ENCODE peak calls at places on chromosomes 1 and 21, in four cellular contexts. G, V, T and O are unnamed samples.

GRCh38 chr1:24725209-24725651 is 20.0 kb upstream of the CLIC4 start:
- DNase-seq in G (peak; percentile 64), V (no peak), T (no peak), O (no peak)

GRCh38 chr1:213982814-213983588 is 4.8 kb upstream of the PROX1 start:
- DNase-seq in G (no peak), V (no peak), T (no peak), O (no peak)

GRCh38 chr1:169892819-169893644 is 664 bp downstream of the SCYL3 start:
- DNase-seq in G (peak; percentile 39), V (no peak), T (peak; percentile 46), O (peak; percentile 31)

GRCh38 chr1:10790155-10790707 is 6.2 kb downstream of the CASZ1 start:
- DNase-seq in G (no peak), V (no peak), T (no peak), O (no peak)

GRCh38 chr1:114979278-114979891 is 50.2 kb upstream of the TSHB start:
- DNase-seq in G (peak; percentile 61), V (peak; percentile 23), T (peak; percentile 61), O (peak; percentile 7)

GRCh38 chr1:209506101-209506500 is 77.4 kb upstream of the CAMK1G start:
- DNase-seq in G (no peak), V (no peak), T (no peak), O (no peak)

GRCh38 chr1:38852780-38853179 is 6.8 kb downstream of the RRAGC start:
- DNase-seq in G (no peak), V (no peak), T (no peak), O (no peak)

GRCh38 chr1:216722841-216723240 is 388 bp downstream of the ESRRG start:
- DNase-seq in G (no peak), V (no peak), T (no peak), O (no peak)

GRCh38 chr1:100782473-100783010 is 63.0 kb downstream of the VCAM1 start:
- DNase-seq in G (no peak), V (no peak), T (no peak), O (no peak)

GRCh38 chr1:153404768-153405167 is 11.6 kb upstream of the S100A7A start:
- DNase-seq in G (no peak), V (peak; percentile 48), T (peak; percentile 44), O (peak; percentile 68)

GRCh38 chr1:20411196-20411980 is 74.6 kb downstream of the CAMK2N1 start:
- DNase-seq in G (peak; percentile 94), V (no peak), T (peak; percentile 77), O (peak; percentile 49)

GRCh38 chr1:23216771-23217420 is 406 bp downstream of the HTR1D start:
- DNase-seq in G (no peak), V (no peak), T (no peak), O (no peak)

GRCh38 chr1:85330711-85331290 is 54.4 kb upstream of the BCL10 start:
- DNase-seq in G (peak; percentile 94), V (no peak), T (no peak), O (no peak)

GRCh38 chr1:79655876-79656275 is 649.3 kb upstream of the ADGRL4 start:
- DNase-seq in G (no peak), V (no peak), T (no peak), O (no peak)

GRCh38 chr1:62438163-62438562 is 1.3 kb downstream of the USP1 start:
- DNase-seq in G (peak; percentile 15), V (no peak), T (peak; percentile 16), O (no peak)

GRCh38 chr1:15260418-15261154 is 13.6 kb downstream of the FHAD1 start:
- DNase-seq in G (peak; percentile 24), V (no peak), T (no peak), O (peak; percentile 93)

GRCh38 chr1:162161921-162162550 is 92.5 kb downstream of the NOS1AP start:
- DNase-seq in G (no peak), V (no peak), T (no peak), O (peak; percentile 45)

GRCh38 chr1:152495066-152495675 is 15.4 kb upstream of the LCE5A start:
- DNase-seq in G (no peak), V (peak; percentile 25), T (peak; percentile 63), O (peak; percentile 70)

GRCh38 chr1:160214481-160215140 is 9.4 kb downstream of the PEA15 start:
- DNase-seq in G (no peak), V (no peak), T (no peak), O (no peak)

GRCh38 chr1:161427733-161428516 is 60.2 kb upstream of the CFAP126 start:
- DNase-seq in G (peak; percentile 64), V (no peak), T (no peak), O (peak; percentile 74)

GRCh38 chr21:15809818-15810217 is 80.0 kb downstream of the USP25 start:
- DNase-seq in G (peak; percentile 35), V (no peak), T (no peak), O (no peak)